ENCODE peak calls at places on chromosomes 3 and 15, in ten cellular contexts. F, W, M, A, I, K, G, T, P and E are unnamed samples.

GRCh38 chr15:87998658-87999057 is 257.9 kb downstream of the NTRK3 start:
- DNase-seq in I (no peak), P (no peak), T (no peak), M (no peak), F (no peak), K (no peak), W (no peak), A (no peak), G (no peak), E (no peak)

GRCh38 chr3:123818324-123818920 is 65.7 kb downstream of the MYLK start:
- DNase-seq in F (no peak), W (no peak), P (no peak), G (no peak), M (no peak), I (no peak), K (no peak), T (no peak), A (peak), E (no peak)

GRCh38 chr15:35697549-35698299 is 151.8 kb upstream of the DPH6 start:
- DNase-seq in T (no peak), P (no peak), A (peak), W (peak), I (peak), M (no peak), K (no peak), G (no peak), F (peak), E (peak)

GRCh38 chr3:186356152-186356551 is 5.9 kb downstream of the DGKG start:
- DNase-seq in M (no peak), K (no peak), P (no peak), G (no peak), F (no peak), T (no peak), I (no peak), W (no peak), A (no peak), E (no peak)

GRCh38 chr3:183775781-183776180 is 49.6 kb downstream of the MAP6D1 start:
- DNase-seq in W (no peak), A (no peak), K (peak), T (no peak), I (no peak), M (no peak), G (no peak), F (peak), P (no peak), E (no peak)

GRCh38 chr15:63970723-63971426 is 75.4 kb downstream of the DAPK2 start:
- DNase-seq in T (no peak), I (no peak), A (no peak), G (no peak), M (no peak), K (peak), F (no peak), W (no peak), P (no peak), E (no peak)

GRCh38 chr15:87639305-87640011 is 617.1 kb downstream of the NTRK3 start:
- DNase-seq in P (no peak), F (no peak), I (no peak), K (no peak), W (no peak), T (no peak), A (no peak), M (no peak), G (no peak), E (no peak)

GRCh38 chr3:41710646-41711388 is 251.1 kb downstream of the ULK4 start:
- DNase-seq in A (peak), G (peak), T (no peak), K (peak), M (no peak), F (peak), I (peak), P (no peak), W (peak), E (no peak)

GRCh38 chr3:88991496-88991895 is 115.9 kb upstream of the EPHA3 start:
- DNase-seq in A (peak), G (no peak), M (no peak), W (no peak), T (no peak), F (no peak), P (no peak), I (peak), K (no peak), E (no peak)